ENCODE peak calls at places on chromosomes 2 and 18, in seven cellular contexts. One of them, this sample, is unnamed.

GRCh38 chr2:39623916-39624315 is 41.8 kb upstream of the TMEM178A start:
- DNase-seq in fibroblast of lung: peak
- DNase-seq in endothelial cell: no peak
- DNase-seq in left colon: no peak
- DNase-seq in pancreas: no peak
- DNase-seq in activated CD8-positive, alpha-beta memory T cell treated with anti-CD3 and anti-CD28 coated beads for 24 hours: no peak
- DNase-seq in adrenal gland: no peak
- DNase-seq in this sample: no peak

GRCh38 chr2:68974946-68975665 is 670 bp downstream of the GKN1 start:
- DNase-seq in activated CD8-positive, alpha-beta memory T cell treated with anti-CD3 and anti-CD28 coated beads for 24 hours: no peak
- DNase-seq in adrenal gland: no peak
- DNase-seq in pancreas: no peak
- DNase-seq in endothelial cell: no peak
- DNase-seq in fibroblast of lung: no peak
- DNase-seq in left colon: no peak
- DNase-seq in this sample: no peak

GRCh38 chr2:69810550-69810949 is 18.9 kb upstream of the GMCL1 start:
- DNase-seq in left colon: no peak
- DNase-seq in activated CD8-positive, alpha-beta memory T cell treated with anti-CD3 and anti-CD28 coated beads for 24 hours: no peak
- DNase-seq in pancreas: no peak
- DNase-seq in adrenal gland: no peak
- DNase-seq in fibroblast of lung: no peak
- DNase-seq in endothelial cell: no peak
- DNase-seq in this sample: no peak

GRCh38 chr2:94982661-94983060 is 42.8 kb upstream of the MAL start:
- DNase-seq in fibroblast of lung: peak
- DNase-seq in endothelial cell: no peak
- DNase-seq in activated CD8-positive, alpha-beta memory T cell treated with anti-CD3 and anti-CD28 coated beads for 24 hours: no peak
- DNase-seq in left colon: no peak
- DNase-seq in adrenal gland: no peak
- DNase-seq in pancreas: no peak
- DNase-seq in this sample: no peak

GRCh38 chr2:191899442-191899841 is 52.6 kb upstream of the CAVIN2 start:
- DNase-seq in endothelial cell: no peak
- DNase-seq in left colon: no peak
- DNase-seq in adrenal gland: peak
- DNase-seq in pancreas: no peak
- DNase-seq in fibroblast of lung: peak
- DNase-seq in activated CD8-positive, alpha-beta memory T cell treated with anti-CD3 and anti-CD28 coated beads for 24 hours: no peak
- DNase-seq in this sample: no peak

GRCh38 chr18:23114171-23114881 is 21.0 kb upstream of the CABLES1 start:
- DNase-seq in left colon: no peak
- DNase-seq in activated CD8-positive, alpha-beta memory T cell treated with anti-CD3 and anti-CD28 coated beads for 24 hours: no peak
- DNase-seq in endothelial cell: no peak
- DNase-seq in fibroblast of lung: no peak
- DNase-seq in pancreas: no peak
- DNase-seq in adrenal gland: no peak
- DNase-seq in this sample: no peak

GRCh38 chr2:222864296-222864695 is 3.5 kb downstream of the ACSL3 start:
- DNase-seq in activated CD8-positive, alpha-beta memory T cell treated with anti-CD3 and anti-CD28 coated beads for 24 hours: no peak
- DNase-seq in adrenal gland: peak
- DNase-seq in endothelial cell: no peak
- DNase-seq in fibroblast of lung: peak
- DNase-seq in left colon: no peak
- DNase-seq in pancreas: no peak
- DNase-seq in this sample: no peak

GRCh38 chr2:67917332-67918054 is 145.3 kb downstream of the C1D start:
- DNase-seq in pancreas: no peak
- DNase-seq in fibroblast of lung: peak
- DNase-seq in activated CD8-positive, alpha-beta memory T cell treated with anti-CD3 and anti-CD28 coated beads for 24 hours: no peak
- DNase-seq in endothelial cell: no peak
- DNase-seq in adrenal gland: no peak
- DNase-seq in left colon: no peak
- DNase-seq in this sample: no peak

GRCh38 chr2:241851325-241852115 is 7.2 kb downstream of the PDCD1 start:
- DNase-seq in fibroblast of lung: no peak
- DNase-seq in activated CD8-positive, alpha-beta memory T cell treated with anti-CD3 and anti-CD28 coated beads for 24 hours: peak
- DNase-seq in endothelial cell: no peak
- DNase-seq in left colon: peak
- DNase-seq in pancreas: peak
- DNase-seq in adrenal gland: no peak
- DNase-seq in this sample: no peak

GRCh38 chr2:216370961-216371633 is 1.2 kb downstream of the MARCHF4 start:
- DNase-seq in activated CD8-positive, alpha-beta memory T cell treated with anti-CD3 and anti-CD28 coated beads for 24 hours: no peak
- DNase-seq in fibroblast of lung: no peak
- DNase-seq in adrenal gland: no peak
- DNase-seq in endothelial cell: peak
- DNase-seq in left colon: no peak
- DNase-seq in pancreas: peak
- DNase-seq in this sample: no peak

GRCh38 chr2:162912787-162913186 is 74.2 kb upstream of the KCNH7 start:
- DNase-seq in left colon: no peak
- DNase-seq in endothelial cell: no peak
- DNase-seq in fibroblast of lung: no peak
- DNase-seq in activated CD8-positive, alpha-beta memory T cell treated with anti-CD3 and anti-CD28 coated beads for 24 hours: no peak
- DNase-seq in adrenal gland: no peak
- DNase-seq in pancreas: no peak
- DNase-seq in this sample: no peak

GRCh38 chr2:138572318-138572717 is 70.7 kb downstream of the SPOPL start:
- DNase-seq in left colon: no peak
- DNase-seq in adrenal gland: no peak
- DNase-seq in endothelial cell: no peak
- DNase-seq in activated CD8-positive, alpha-beta memory T cell treated with anti-CD3 and anti-CD28 coated beads for 24 hours: no peak
- DNase-seq in fibroblast of lung: peak
- DNase-seq in pancreas: no peak
- DNase-seq in this sample: no peak

GRCh38 chr2:173652731-173653426 is 298.2 kb downstream of the CDCA7 start:
- DNase-seq in endothelial cell: no peak
- DNase-seq in fibroblast of lung: peak
- DNase-seq in left colon: no peak
- DNase-seq in activated CD8-positive, alpha-beta memory T cell treated with anti-CD3 and anti-CD28 coated beads for 24 hours: no peak
- DNase-seq in pancreas: no peak
- DNase-seq in adrenal gland: peak
- DNase-seq in this sample: peak

GRCh38 chr2:138430181-138430580 is 71.4 kb upstream of the SPOPL start:
- DNase-seq in pancreas: no peak
- DNase-seq in activated CD8-positive, alpha-beta memory T cell treated with anti-CD3 and anti-CD28 coated beads for 24 hours: no peak
- DNase-seq in left colon: no peak
- DNase-seq in fibroblast of lung: no peak
- DNase-seq in adrenal gland: no peak
- DNase-seq in endothelial cell: no peak
- DNase-seq in this sample: no peak

GRCh38 chr18:36412778-36413177 is 115.3 kb downstream of the FHOD3 start:
- DNase-seq in endothelial cell: peak
- DNase-seq in fibroblast of lung: no peak
- DNase-seq in adrenal gland: peak
- DNase-seq in pancreas: no peak
- DNase-seq in left colon: no peak
- DNase-seq in activated CD8-positive, alpha-beta memory T cell treated with anti-CD3 and anti-CD28 coated beads for 24 hours: no peak
- DNase-seq in this sample: no peak